ENCODE peak calls at places on chromosomes 16 and 17, in four cellular contexts. One of them, this sample, is unnamed.
A peak's percentile ranks its signal among the peaks of the same experiment; 100 is the strongest.

GRCh38 chr16:10776280-10776679 is 32.6 kb downstream of the NUBP1 start:
- DNase-seq in K562: no peak
- DNase-seq in HepG2: no peak
- DNase-seq in GM12878: peak; percentile 78
- DNase-seq in this sample: no peak

GRCh38 chr16:49548571-49548970 is 175.0 kb downstream of the C16orf78 start:
- DNase-seq in K562: no peak
- DNase-seq in HepG2: no peak
- DNase-seq in GM12878: no peak
- DNase-seq in this sample: no peak

GRCh38 chr17:1177099-1177996 is 2.4 kb downstream of the ABR start:
- DNase-seq in K562: no peak
- DNase-seq in GM12878: no peak
- DNase-seq in HepG2: no peak
- DNase-seq in this sample: no peak

GRCh38 chr17:6453279-6454024 is 9.2 kb downstream of the PIMREG start:
- DNase-seq in GM12878: no peak
- DNase-seq in K562: no peak
- DNase-seq in HepG2: no peak
- DNase-seq in this sample: no peak

GRCh38 chr17:65743313-65743665 is 181.8 kb upstream of the AXIN2 start:
- DNase-seq in GM12878: no peak
- DNase-seq in K562: no peak
- DNase-seq in HepG2: no peak
- DNase-seq in this sample: no peak

GRCh38 chr17:81134064-81134781 is 31.1 kb upstream of the PVALEF start:
- DNase-seq in GM12878: no peak
- DNase-seq in K562: no peak
- DNase-seq in HepG2: no peak
- DNase-seq in this sample: no peak

GRCh38 chr17:53837131-53837530 is 14.4 kb downstream of the KIF2B start:
- DNase-seq in HepG2: no peak
- DNase-seq in GM12878: no peak
- DNase-seq in K562: no peak
- DNase-seq in this sample: no peak

GRCh38 chr17:32629563-32630190 is 142.9 kb downstream of the CDK5R1 start:
- DNase-seq in K562: no peak
- DNase-seq in HepG2: no peak
- DNase-seq in GM12878: no peak
- DNase-seq in this sample: no peak

GRCh38 chr17:5705081-5705875 is 121.0 kb upstream of the NLRP1 start:
- DNase-seq in GM12878: no peak
- DNase-seq in HepG2: no peak
- DNase-seq in K562: peak; percentile 27
- DNase-seq in this sample: peak; percentile 74

GRCh38 chr17:80283116-80283852 is 22.6 kb downstream of the RNF213 start:
- DNase-seq in K562: no peak
- DNase-seq in HepG2: no peak
- DNase-seq in GM12878: no peak
- DNase-seq in this sample: no peak

GRCh38 chr17:37787055-37787720 is 42.3 kb upstream of the HNF1B start:
- DNase-seq in K562: no peak
- DNase-seq in HepG2: peak; percentile 86
- DNase-seq in GM12878: no peak
- DNase-seq in this sample: no peak

GRCh38 chr17:59790936-59791335 is 83.5 kb downstream of the VMP1 start:
- DNase-seq in K562: no peak
- DNase-seq in HepG2: no peak
- DNase-seq in GM12878: no peak
- DNase-seq in this sample: no peak

GRCh38 chr16:74774223-74775139 is at the start of gene FA2H:
- DNase-seq in K562: peak; percentile 97
- DNase-seq in HepG2: peak; percentile 86
- DNase-seq in GM12878: no peak
- DNase-seq in this sample: peak; percentile 88

GRCh38 chr17:72592242-72592966 is 471.6 kb downstream of the SOX9 start:
- DNase-seq in K562: peak; percentile 56
- DNase-seq in GM12878: no peak
- DNase-seq in HepG2: peak; percentile 78
- DNase-seq in this sample: peak; percentile 81

GRCh38 chr17:81470270-81470943 is 42.2 kb downstream of the ACTG1 start:
- DNase-seq in GM12878: no peak
- DNase-seq in K562: no peak
- DNase-seq in HepG2: no peak
- DNase-seq in this sample: no peak

GRCh38 chr16:72875291-72876036 is 172.5 kb downstream of the ZFHX3 start:
- DNase-seq in K562: no peak
- DNase-seq in HepG2: peak; percentile 35
- DNase-seq in GM12878: no peak
- DNase-seq in this sample: no peak

GRCh38 chr17:9647014-9647413 is 1.7 kb downstream of the USP43 start:
- DNase-seq in HepG2: no peak
- DNase-seq in GM12878: no peak
- DNase-seq in K562: no peak
- DNase-seq in this sample: no peak

GRCh38 chr17:71905632-71906031 is 215.2 kb upstream of the SOX9 start:
- DNase-seq in K562: peak; percentile 5
- DNase-seq in HepG2: no peak
- DNase-seq in GM12878: no peak
- DNase-seq in this sample: no peak

DNA sequence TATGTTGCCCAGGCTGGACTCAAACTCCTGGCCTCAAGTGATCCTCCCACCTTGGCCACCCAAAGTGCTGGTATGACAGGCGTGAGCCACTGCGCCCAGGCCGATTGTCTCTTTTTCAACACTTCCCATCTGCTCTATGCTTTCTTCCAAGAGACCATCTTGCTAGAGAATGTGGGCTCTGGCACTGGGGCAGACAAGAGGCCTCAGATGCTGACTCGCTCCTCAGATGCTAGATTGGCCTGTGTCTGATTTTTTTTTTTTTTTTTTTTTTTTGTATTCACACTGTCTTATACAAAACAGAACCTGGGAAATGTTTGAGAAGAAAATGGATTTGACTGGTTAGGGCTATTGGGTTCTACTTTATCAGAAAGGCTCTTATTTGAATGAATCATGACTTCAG is 58.2 kb downstream of the CYB5D2 start:
- DNase-seq in GM12878: no peak
- DNase-seq in K562: no peak
- DNase-seq in HepG2: no peak
- DNase-seq in this sample: no peak
- TF ChIP-seq NR2C2 in GM12878: no peak
- TF ChIP-seq NR2C2 in K562: no peak
- TF ChIP-seq NR2C2 in HepG2: no peak
- TF ChIP-seq NR2C2 in this sample: no peak

DNA sequence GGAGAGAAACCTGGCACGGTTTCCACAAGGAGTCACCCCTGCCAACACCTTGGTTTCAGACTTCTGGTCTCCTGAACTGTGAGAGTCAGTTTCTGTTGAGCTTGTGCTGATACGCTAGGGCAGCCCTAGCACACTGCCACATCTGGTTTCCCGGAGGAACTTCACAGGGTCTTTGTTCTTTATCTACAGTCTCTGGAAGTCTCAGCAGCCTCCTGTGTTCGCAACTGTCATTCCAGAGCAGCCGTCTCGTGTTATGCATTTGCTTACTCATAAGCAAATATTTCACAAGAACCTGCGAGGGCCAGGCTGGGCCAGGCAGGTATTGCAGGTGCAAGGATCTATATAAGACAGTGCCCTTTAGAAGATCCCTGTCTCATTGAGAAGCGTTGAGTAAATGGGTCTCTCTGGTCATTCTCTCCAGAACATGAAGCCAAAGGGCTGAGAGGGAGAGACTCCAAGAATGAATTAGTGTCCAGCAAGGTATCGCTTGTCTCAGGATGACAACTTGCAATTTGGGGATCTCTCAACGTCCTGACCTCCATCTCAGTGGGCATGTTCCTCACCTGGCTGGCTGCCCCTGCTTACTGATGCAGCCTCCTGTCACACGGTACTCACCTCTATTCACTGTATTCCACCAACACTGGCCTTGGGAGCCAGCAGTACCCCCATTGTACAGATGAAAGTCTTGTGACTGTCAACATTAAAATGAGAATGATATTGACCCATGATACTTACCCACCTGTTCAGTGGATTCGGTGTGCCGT is 141.2 kb downstream of the WWOX start:
- DNase-seq in HepG2: peak; percentile 93
- DNase-seq in GM12878: no peak
- DNase-seq in K562: no peak
- DNase-seq in this sample: no peak
- TF ChIP-seq NR2C2 in HepG2: no peak
- TF ChIP-seq NR2C2 in GM12878: no peak
- TF ChIP-seq NR2C2 in K562: no peak
- TF ChIP-seq NR2C2 in this sample: no peak

GRCh38 chr17:48819466-48819865 is 2.4 kb upstream of the TTLL6 start:
- DNase-seq in GM12878: no peak
- DNase-seq in K562: no peak
- DNase-seq in HepG2: no peak
- DNase-seq in this sample: no peak

GRCh38 chr17:48814504-48814903 is 2.5 kb downstream of the TTLL6 start:
- DNase-seq in GM12878: no peak
- DNase-seq in K562: peak; percentile 75
- DNase-seq in HepG2: peak; percentile 66
- DNase-seq in this sample: peak; percentile 78

GRCh38 chr17:48816438-48816773 is 623 bp downstream of the TTLL6 start:
- DNase-seq in K562: no peak
- DNase-seq in HepG2: no peak
- DNase-seq in GM12878: no peak
- DNase-seq in this sample: no peak

GRCh38 chr17:48816774-48817590 is at the start of gene TTLL6:
- DNase-seq in HepG2: peak; percentile 87
- DNase-seq in K562: peak; percentile 96
- DNase-seq in GM12878: no peak
- DNase-seq in this sample: peak; percentile 97

DNA sequence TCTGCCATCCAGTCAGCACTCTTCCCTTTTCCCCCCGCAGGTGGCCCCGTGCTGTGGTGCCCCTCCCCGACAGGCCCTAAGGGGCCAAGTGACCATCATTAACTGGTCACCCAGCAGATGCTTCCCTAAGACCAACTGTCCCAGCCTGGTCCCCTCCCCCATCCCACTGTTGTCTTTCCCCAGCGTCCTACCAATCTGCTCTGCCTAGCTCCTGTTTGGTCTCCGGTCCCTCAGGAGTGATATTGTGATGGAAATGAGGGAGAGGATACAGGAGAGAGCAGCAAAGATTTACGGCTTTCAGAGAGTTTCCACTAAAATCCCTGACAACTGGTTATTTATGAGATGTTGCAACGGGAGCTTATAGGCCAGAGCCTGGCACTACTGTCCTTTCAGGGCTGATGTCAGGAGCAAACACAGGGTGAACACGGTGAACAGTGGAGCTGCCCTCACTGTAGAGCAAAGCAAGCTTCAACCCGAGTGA is 1.4 kb upstream of the TTLL6 start:
- DNase-seq in K562: no peak
- DNase-seq in HepG2: no peak
- DNase-seq in GM12878: no peak
- DNase-seq in this sample: peak; percentile 72
- TF ChIP-seq NR2C2 in K562: no peak
- TF ChIP-seq NR2C2 in HepG2: no peak
- TF ChIP-seq NR2C2 in GM12878: no peak
- TF ChIP-seq NR2C2 in this sample: no peak

DNA sequence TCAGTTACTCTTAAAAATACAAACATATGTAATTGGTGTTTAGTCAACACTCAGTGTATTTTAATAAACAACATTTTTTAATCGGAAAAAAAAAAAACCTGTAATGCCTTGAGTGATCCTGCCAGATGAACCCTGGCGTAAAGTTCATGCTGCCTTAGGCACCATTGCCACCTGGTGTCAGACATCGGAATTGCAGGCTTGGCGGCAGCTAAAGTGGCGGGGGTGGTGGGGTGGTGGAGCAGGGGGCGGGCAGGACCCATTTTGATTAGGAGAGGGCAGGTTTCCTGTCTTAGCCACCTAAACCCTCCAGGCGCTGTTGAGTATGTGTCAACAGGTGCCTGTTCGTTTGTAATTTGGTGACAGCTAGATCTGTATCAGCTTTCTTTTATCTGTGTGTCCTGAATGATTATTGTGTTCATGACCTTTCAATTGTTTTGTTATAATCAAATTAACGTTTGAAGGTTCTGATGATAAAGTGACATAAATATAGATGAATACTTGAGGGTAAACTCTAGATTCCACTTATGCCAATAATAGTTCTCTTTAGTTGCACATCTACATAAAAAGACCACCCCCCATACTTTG is 588.7 kb downstream of the CDH13 start:
- DNase-seq in GM12878: no peak
- DNase-seq in HepG2: peak; percentile 21
- DNase-seq in K562: peak; percentile 83
- DNase-seq in this sample: peak; percentile 93
- TF ChIP-seq NR2C2 in GM12878: no peak
- TF ChIP-seq NR2C2 in HepG2: no peak
- TF ChIP-seq NR2C2 in K562: no peak
- TF ChIP-seq NR2C2 in this sample: no peak

GRCh38 chr16:1257561-1258217 is 1.8 kb downstream of the TPSD1 start:
- DNase-seq in K562: no peak
- DNase-seq in GM12878: no peak
- DNase-seq in HepG2: no peak
- DNase-seq in this sample: no peak
- TF ChIP-seq NR2C2 in K562: no peak
- TF ChIP-seq NR2C2 in GM12878: no peak
- TF ChIP-seq NR2C2 in HepG2: no peak
- TF ChIP-seq NR2C2 in this sample: no peak

GRCh38 chr17:75267146-75267402 is 4.0 kb downstream of the MIF4GD start:
- DNase-seq in K562: no peak
- DNase-seq in HepG2: no peak
- DNase-seq in GM12878: no peak
- DNase-seq in this sample: no peak
- TF ChIP-seq NR2C2 in K562: no peak
- TF ChIP-seq NR2C2 in HepG2: no peak
- TF ChIP-seq NR2C2 in GM12878: no peak
- TF ChIP-seq NR2C2 in this sample: no peak

GRCh38 chr17:29045734-29046133 is 2.8 kb downstream of the PIPOX start:
- DNase-seq in HepG2: peak; percentile 73
- DNase-seq in GM12878: no peak
- DNase-seq in K562: no peak
- DNase-seq in this sample: no peak
- TF ChIP-seq NR2C2 in HepG2: peak; percentile 95
- TF ChIP-seq NR2C2 in GM12878: no peak
- TF ChIP-seq NR2C2 in K562: no peak
- TF ChIP-seq NR2C2 in this sample: no peak

GRCh38 chr16:24836836-24837235 is 8.9 kb upstream of the SLC5A11 start:
- DNase-seq in K562: no peak
- DNase-seq in HepG2: no peak
- DNase-seq in GM12878: no peak
- DNase-seq in this sample: no peak

GRCh38 chr16:24833352-24833751 is 12.4 kb upstream of the SLC5A11 start:
- DNase-seq in HepG2: no peak
- DNase-seq in K562: no peak
- DNase-seq in GM12878: no peak
- DNase-seq in this sample: no peak

GRCh38 chr16:24837969-24838368 is 7.8 kb upstream of the SLC5A11 start:
- DNase-seq in K562: no peak
- DNase-seq in HepG2: no peak
- DNase-seq in GM12878: no peak
- DNase-seq in this sample: no peak

GRCh38 chr16:24838554-24839266 is 7.1 kb upstream of the SLC5A11 start:
- DNase-seq in GM12878: no peak
- DNase-seq in K562: peak; percentile 84
- DNase-seq in HepG2: peak; percentile 83
- DNase-seq in this sample: no peak

GRCh38 chr16:24834459-24835335 is 11.1 kb upstream of the SLC5A11 start:
- DNase-seq in GM12878: no peak
- DNase-seq in K562: peak; percentile 52
- DNase-seq in HepG2: peak; percentile 62
- DNase-seq in this sample: peak; percentile 52
- TF ChIP-seq NR2C2 in GM12878: no peak
- TF ChIP-seq NR2C2 in K562: no peak
- TF ChIP-seq NR2C2 in HepG2: no peak
- TF ChIP-seq NR2C2 in this sample: no peak